ENCODE peak calls at places on chromosomes 13 and 19, in five cellular contexts. One of them, this sample, is unnamed.

GRCh38 chr19:18543814-18544475 is 572 bp upstream of the FKBP8 start:
- DNase-seq in bronchial epithelial cell: peak; percentile 79
- DNase-seq in Peyer's patch: peak; percentile 75
- DNase-seq in AG09309: no peak
- DNase-seq in tibial nerve: peak; percentile 57
- DNase-seq in this sample: no peak

GRCh38 chr19:40271706-40272105 is 13.4 kb downstream of the AKT2 start:
- DNase-seq in bronchial epithelial cell: no peak
- DNase-seq in Peyer's patch: no peak
- DNase-seq in AG09309: no peak
- DNase-seq in tibial nerve: no peak
- DNase-seq in this sample: no peak

GRCh38 chr13:109408596-109409382 is 377.6 kb downstream of the IRS2 start:
- DNase-seq in bronchial epithelial cell: no peak
- DNase-seq in Peyer's patch: no peak
- DNase-seq in AG09309: no peak
- DNase-seq in tibial nerve: no peak
- DNase-seq in this sample: no peak

GRCh38 chr13:33490461-33491327 is 205.1 kb upstream of the STARD13 start:
- DNase-seq in bronchial epithelial cell: no peak
- DNase-seq in Peyer's patch: no peak
- DNase-seq in AG09309: no peak
- DNase-seq in tibial nerve: no peak
- DNase-seq in this sample: no peak

GRCh38 chr13:21079761-21080730 is 18.7 kb upstream of the LATS2 start:
- DNase-seq in bronchial epithelial cell: peak; percentile 90
- DNase-seq in Peyer's patch: no peak
- DNase-seq in AG09309: peak; percentile 84
- DNase-seq in tibial nerve: peak; percentile 30
- DNase-seq in this sample: peak; percentile 95

GRCh38 chr13:34913040-34913439 is 29.0 kb upstream of the NBEA start:
- DNase-seq in bronchial epithelial cell: peak; percentile 15
- DNase-seq in Peyer's patch: no peak
- DNase-seq in AG09309: no peak
- DNase-seq in tibial nerve: no peak
- DNase-seq in this sample: no peak

GRCh38 chr19:494171-495046 is 1.9 kb upstream of the MADCAM1 start:
- DNase-seq in bronchial epithelial cell: no peak
- DNase-seq in Peyer's patch: no peak
- DNase-seq in AG09309: no peak
- DNase-seq in tibial nerve: no peak
- DNase-seq in this sample: no peak

GRCh38 chr19:42068756-42069571 is 1.0 kb downstream of the GRIK5 start:
- DNase-seq in bronchial epithelial cell: no peak
- DNase-seq in Peyer's patch: no peak
- DNase-seq in AG09309: no peak
- DNase-seq in tibial nerve: no peak
- DNase-seq in this sample: no peak

GRCh38 chr19:51022526-51022925 is 3.0 kb upstream of the KLK10 start:
- DNase-seq in bronchial epithelial cell: no peak
- DNase-seq in Peyer's patch: no peak
- DNase-seq in AG09309: no peak
- DNase-seq in tibial nerve: no peak
- DNase-seq in this sample: no peak

GRCh38 chr13:19062019-19062646 is 119.5 kb downstream of the TUBA3C start:
- DNase-seq in bronchial epithelial cell: no peak
- DNase-seq in Peyer's patch: no peak
- DNase-seq in AG09309: no peak
- DNase-seq in tibial nerve: no peak
- DNase-seq in this sample: no peak

GRCh38 chr13:46149272-46150133 is 32.5 kb downstream of the LCP1 start:
- DNase-seq in bronchial epithelial cell: peak; percentile 31
- DNase-seq in Peyer's patch: no peak
- DNase-seq in AG09309: no peak
- DNase-seq in tibial nerve: no peak
- DNase-seq in this sample: no peak

GRCh38 chr13:111249637-111250360 is 70.6 kb upstream of the TEX29 start:
- DNase-seq in bronchial epithelial cell: no peak
- DNase-seq in Peyer's patch: no peak
- DNase-seq in AG09309: no peak
- DNase-seq in tibial nerve: no peak
- DNase-seq in this sample: no peak

GRCh38 chr13:32153056-32153455 is 121.5 kb downstream of the FRY start:
- DNase-seq in bronchial epithelial cell: peak; percentile 81
- DNase-seq in Peyer's patch: no peak
- DNase-seq in AG09309: peak; percentile 78
- DNase-seq in tibial nerve: no peak
- DNase-seq in this sample: peak; percentile 19

GRCh38 chr19:40424637-40425449 is 949 bp downstream of the SERTAD1 start:
- DNase-seq in bronchial epithelial cell: no peak
- DNase-seq in Peyer's patch: no peak
- DNase-seq in AG09309: no peak
- DNase-seq in tibial nerve: no peak
- DNase-seq in this sample: no peak

GRCh38 chr13:94079876-94080275 is 399.6 kb downstream of the DCT start:
- DNase-seq in bronchial epithelial cell: no peak
- DNase-seq in Peyer's patch: no peak
- DNase-seq in AG09309: no peak
- DNase-seq in tibial nerve: no peak
- DNase-seq in this sample: no peak

GRCh38 chr19:11373166-11373884 is 1.1 kb upstream of the SWSAP1 start:
- DNase-seq in bronchial epithelial cell: peak; percentile 47
- DNase-seq in Peyer's patch: no peak
- DNase-seq in AG09309: no peak
- DNase-seq in tibial nerve: no peak
- DNase-seq in this sample: no peak

GRCh38 chr19:31784631-31785237 is 435.5 kb upstream of the TSHZ3 start:
- DNase-seq in bronchial epithelial cell: no peak
- DNase-seq in Peyer's patch: no peak
- DNase-seq in AG09309: no peak
- DNase-seq in tibial nerve: peak; percentile 27
- DNase-seq in this sample: no peak

GRCh38 chr19:590396-590745 is 690 bp downstream of the HCN2 start:
- DNase-seq in bronchial epithelial cell: no peak
- DNase-seq in Peyer's patch: no peak
- DNase-seq in AG09309: no peak
- DNase-seq in tibial nerve: no peak
- DNase-seq in this sample: no peak

GRCh38 chr19:35507561-35507960 is 5.9 kb downstream of the DMKN start:
- DNase-seq in bronchial epithelial cell: no peak
- DNase-seq in Peyer's patch: no peak
- DNase-seq in AG09309: no peak
- DNase-seq in tibial nerve: no peak
- DNase-seq in this sample: no peak

GRCh38 chr13:52851153-52851962 is 2.9 kb upstream of the PCDH8 start:
- DNase-seq in bronchial epithelial cell: no peak
- DNase-seq in Peyer's patch: peak; percentile 57
- DNase-seq in AG09309: no peak
- DNase-seq in tibial nerve: peak; percentile 23
- DNase-seq in this sample: no peak

GRCh38 chr13:37058801-37059135 is 720 bp downstream of the SUPT20H start:
- DNase-seq in bronchial epithelial cell: no peak
- DNase-seq in Peyer's patch: no peak
- DNase-seq in AG09309: no peak
- DNase-seq in tibial nerve: no peak
- DNase-seq in this sample: no peak

GRCh38 chr13:80386001-80386400 is 45.1 kb upstream of the SPRY2 start:
- DNase-seq in bronchial epithelial cell: no peak
- DNase-seq in Peyer's patch: no peak
- DNase-seq in AG09309: no peak
- DNase-seq in tibial nerve: no peak
- DNase-seq in this sample: no peak

GRCh38 chr13:109743706-109744453 is 42.5 kb downstream of the IRS2 start:
- DNase-seq in bronchial epithelial cell: peak; percentile 92
- DNase-seq in Peyer's patch: no peak
- DNase-seq in AG09309: no peak
- DNase-seq in tibial nerve: no peak
- DNase-seq in this sample: no peak

GRCh38 chr13:75196112-75196855 is 285.7 kb downstream of the TBC1D4 start:
- DNase-seq in bronchial epithelial cell: no peak
- DNase-seq in Peyer's patch: no peak
- DNase-seq in AG09309: no peak
- DNase-seq in tibial nerve: no peak
- DNase-seq in this sample: no peak
- H3K4me3 ChIP-seq in bronchial epithelial cell: no peak overlapping the region
- H3K4me3 ChIP-seq in Peyer's patch: no peak overlapping the region
- H3K4me3 ChIP-seq in AG09309: no peak overlapping the region
- H3K4me3 ChIP-seq in tibial nerve: no peak overlapping the region
- H3K4me3 ChIP-seq in this sample: no peak overlapping the region

GRCh38 chr13:66402546-66402945 is 827.6 kb downstream of the PCDH9 start:
- DNase-seq in bronchial epithelial cell: no peak
- DNase-seq in Peyer's patch: no peak
- DNase-seq in AG09309: no peak
- DNase-seq in tibial nerve: no peak
- DNase-seq in this sample: no peak

GRCh38 chr13:66399873-66400272 is 830.3 kb downstream of the PCDH9 start:
- DNase-seq in bronchial epithelial cell: no peak
- DNase-seq in Peyer's patch: no peak
- DNase-seq in AG09309: no peak
- DNase-seq in tibial nerve: no peak
- DNase-seq in this sample: no peak

GRCh38 chr13:66397133-66397532 is 833.0 kb downstream of the PCDH9 start:
- DNase-seq in bronchial epithelial cell: no peak
- DNase-seq in Peyer's patch: no peak
- DNase-seq in AG09309: no peak
- DNase-seq in tibial nerve: no peak
- DNase-seq in this sample: no peak

GRCh38 chr13:66402071-66402470 is 828.1 kb downstream of the PCDH9 start:
- DNase-seq in bronchial epithelial cell: no peak
- DNase-seq in Peyer's patch: no peak
- DNase-seq in AG09309: no peak
- DNase-seq in tibial nerve: no peak
- DNase-seq in this sample: no peak

DNA sequence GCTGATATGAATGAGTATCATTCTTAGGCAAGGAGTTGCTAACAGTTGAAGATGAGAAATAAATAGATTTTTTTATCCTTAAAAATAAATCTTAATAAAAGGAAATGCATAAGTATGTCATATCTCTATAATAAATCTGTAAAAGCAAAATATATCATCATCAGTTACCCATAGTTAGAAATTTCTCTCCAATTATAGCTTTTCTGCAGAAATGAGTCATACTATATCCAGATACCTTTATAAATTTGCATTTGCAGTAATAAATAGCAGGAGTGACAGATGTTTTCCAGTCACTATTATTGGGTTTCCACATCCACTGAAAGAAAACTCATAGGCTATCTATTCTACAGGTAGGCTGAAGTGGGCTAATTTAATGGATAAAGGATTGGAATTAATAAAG is 829.8 kb downstream of the PCDH9 start:
- DNase-seq in bronchial epithelial cell: no peak
- DNase-seq in Peyer's patch: no peak
- DNase-seq in AG09309: no peak
- DNase-seq in tibial nerve: no peak
- DNase-seq in this sample: no peak
- TF ChIP-seq CTCF in bronchial epithelial cell: no peak
- TF ChIP-seq CTCF in Peyer's patch: no peak
- TF ChIP-seq CTCF in AG09309: no peak
- TF ChIP-seq CTCF in tibial nerve: no peak
- TF ChIP-seq CTCF in this sample: no peak

GRCh38 chr19:3985643-3986259 is 488 bp upstream of the EEF2 start:
- DNase-seq in bronchial epithelial cell: no peak
- DNase-seq in Peyer's patch: no peak
- DNase-seq in AG09309: no peak
- DNase-seq in tibial nerve: no peak
- DNase-seq in this sample: no peak
- H3K4me3 ChIP-seq in bronchial epithelial cell: peak overlapping the region; percentile 78
- H3K4me3 ChIP-seq in Peyer's patch: peak overlapping the region; percentile 80
- H3K4me3 ChIP-seq in AG09309: peak overlapping the region; percentile 78
- H3K4me3 ChIP-seq in tibial nerve: peak overlapping the region; percentile 61
- H3K4me3 ChIP-seq in this sample: peak overlapping the region; percentile 57

GRCh38 chr19:12610540-12611360 is at the start of the genes ZNF490 and ZNF791:
- DNase-seq in bronchial epithelial cell: peak; percentile 88
- DNase-seq in Peyer's patch: peak; percentile 97
- DNase-seq in AG09309: peak; percentile 88
- DNase-seq in tibial nerve: peak; percentile 100
- DNase-seq in this sample: peak; percentile 73
- TF ChIP-seq CTCF in bronchial epithelial cell: no peak
- TF ChIP-seq CTCF in Peyer's patch: no peak
- TF ChIP-seq CTCF in AG09309: no peak
- TF ChIP-seq CTCF in tibial nerve: no peak
- TF ChIP-seq CTCF in this sample: no peak

GRCh38 chr19:55339225-55340143 is at the start of gene KMT5C:
- DNase-seq in bronchial epithelial cell: peak; percentile 100
- DNase-seq in Peyer's patch: peak; percentile 100
- DNase-seq in AG09309: peak; percentile 100
- DNase-seq in tibial nerve: peak; percentile 100
- DNase-seq in this sample: peak; percentile 100

GRCh38 chr19:55340784-55341147 is 1.1 kb downstream of the KMT5C start:
- DNase-seq in bronchial epithelial cell: no peak
- DNase-seq in Peyer's patch: no peak
- DNase-seq in AG09309: no peak
- DNase-seq in tibial nerve: no peak
- DNase-seq in this sample: no peak

GRCh38 chr19:55340144-55340783 is 588 bp downstream of the KMT5C start:
- DNase-seq in bronchial epithelial cell: no peak
- DNase-seq in Peyer's patch: peak; percentile 58
- DNase-seq in AG09309: no peak
- DNase-seq in tibial nerve: no peak
- DNase-seq in this sample: no peak

GRCh38 chr19:55342044-55342531 is 2.4 kb downstream of the KMT5C start:
- DNase-seq in bronchial epithelial cell: no peak
- DNase-seq in Peyer's patch: no peak
- DNase-seq in AG09309: no peak
- DNase-seq in tibial nerve: no peak
- DNase-seq in this sample: no peak

GRCh38 chr19:55341191-55342043 is 1.7 kb downstream of the KMT5C start:
- DNase-seq in bronchial epithelial cell: peak; percentile 35
- DNase-seq in Peyer's patch: peak; percentile 84
- DNase-seq in AG09309: no peak
- DNase-seq in tibial nerve: peak; percentile 39
- DNase-seq in this sample: no peak
- H3K4me3 ChIP-seq in bronchial epithelial cell: peak overlapping the region; percentile 82
- H3K4me3 ChIP-seq in Peyer's patch: peak overlapping the region; percentile 94
- H3K4me3 ChIP-seq in AG09309: peak overlapping the region; percentile 77
- H3K4me3 ChIP-seq in tibial nerve: peak overlapping the region; percentile 97
- H3K4me3 ChIP-seq in this sample: peak overlapping the region; percentile 74

GRCh38 chr19:33310606-33311325 is 8.4 kb upstream of the CEBPA start:
- DNase-seq in bronchial epithelial cell: peak; percentile 36
- DNase-seq in Peyer's patch: peak; percentile 70
- DNase-seq in AG09309: no peak
- DNase-seq in tibial nerve: no peak
- DNase-seq in this sample: no peak
- TF ChIP-seq CTCF in bronchial epithelial cell: peak; percentile 34
- TF ChIP-seq CTCF in Peyer's patch: no peak
- TF ChIP-seq CTCF in AG09309: no peak
- TF ChIP-seq CTCF in tibial nerve: no peak
- TF ChIP-seq CTCF in this sample: no peak

This sample was measured in AG04449.